ENCODE peak calls at places on chromosome 10, in nine cellular contexts. E, Z, W, P, G, J, B, V and Q are unnamed samples.

GRCh38 chr10:114648368-114648767 is 9.7 kb downstream of the ABLIM1 start:
- DNase-seq in E (no peak), Z (no peak), W (peak; percentile 27), P (no peak), G (peak; percentile 90), J (peak; percentile 86), B (no peak), V (no peak), Q (no peak)

GRCh38 chr10:24813866-24814265 is 90.2 kb upstream of the ARHGAP21 start:
- DNase-seq in E (no peak), Z (no peak), W (no peak), P (no peak), G (no peak), J (no peak), B (no peak), V (no peak), Q (no peak)

GRCh38 chr10:8416192-8416701 is 361.8 kb downstream of the GATA3 start:
- DNase-seq in E (no peak), Z (no peak), W (no peak), P (no peak), G (no peak), J (no peak), B (no peak), V (no peak), Q (no peak)

GRCh38 chr10:124455441-124455840 is 5.6 kb upstream of the NKX1-2 start:
- DNase-seq in E (no peak), Z (no peak), W (no peak), P (no peak), G (no peak), J (no peak), B (no peak), V (no peak), Q (no peak)

GRCh38 chr10:33524966-33525365 is 190.5 kb upstream of the NRP1 start:
- DNase-seq in E (no peak), Z (no peak), W (no peak), P (no peak), G (peak; percentile 51), J (no peak), B (no peak), V (no peak), Q (no peak)

GRCh38 chr10:4651404-4652037 is 174.5 kb upstream of the AKR1E2 start:
- DNase-seq in E (no peak), Z (no peak), W (no peak), P (no peak), G (peak; percentile 62), J (no peak), B (no peak), V (no peak), Q (no peak)

GRCh38 chr10:121437596-121437995 is 160.6 kb downstream of the FGFR2 start:
- DNase-seq in E (no peak), Z (no peak), W (no peak), P (no peak), G (no peak), J (no peak), B (no peak), V (peak; percentile 50), Q (no peak)

GRCh38 chr10:124461642-124462347 is at the start of gene LHPP:
- DNase-seq in E (no peak), Z (peak; percentile 77), W (peak; percentile 73), P (peak; percentile 47), G (peak; percentile 84), J (peak; percentile 85), B (peak; percentile 97), V (peak; percentile 82), Q (peak; percentile 71)

GRCh38 chr10:32413513-32413912 is 32.4 kb upstream of the CCDC7 start:
- DNase-seq in E (no peak), Z (no peak), W (no peak), P (no peak), G (peak; percentile 95), J (peak; percentile 49), B (no peak), V (no peak), Q (no peak)

GRCh38 chr10:72340510-72340895 is 14.2 kb downstream of the DNAJB12 start:
- DNase-seq in E (no peak), Z (peak; percentile 54), W (no peak), P (peak; percentile 39), G (peak; percentile 64), J (peak; percentile 53), B (peak; percentile 91), V (peak; percentile 75), Q (no peak)

GRCh38 chr10:132356621-132357195 is 24.7 kb downstream of the LRRC27 start:
- DNase-seq in E (no peak), Z (no peak), W (no peak), P (no peak), G (no peak), J (no peak), B (no peak), V (no peak), Q (no peak)

GRCh38 chr10:112687647-112688046 is 240.6 kb downstream of the VTI1A start:
- DNase-seq in E (no peak), Z (no peak), W (no peak), P (no peak), G (peak; percentile 67), J (no peak), B (no peak), V (no peak), Q (no peak)

GRCh38 chr10:86410542-86411124 is 44.0 kb upstream of the GRID1 start:
- DNase-seq in E (no peak), Z (no peak), W (no peak), P (no peak), G (peak; percentile 30), J (no peak), B (no peak), V (no peak), Q (no peak)

GRCh38 chr10:50447691-50448090 is 176.1 kb downstream of the SGMS1 start:
- DNase-seq in E (no peak), Z (no peak), W (no peak), P (no peak), G (no peak), J (no peak), B (no peak), V (no peak), Q (no peak)

GRCh38 chr10:96998329-96998888 is 166.3 kb downstream of the LCOR start:
- DNase-seq in E (no peak), Z (no peak), W (no peak), P (no peak), G (peak; percentile 51), J (peak; percentile 3), B (no peak), V (peak; percentile 64), Q (no peak)

GRCh38 chr10:23088609-23089008 is 6.8 kb upstream of the MSRB2 start:
- DNase-seq in E (no peak), Z (no peak), W (no peak), P (no peak), G (no peak), J (peak; percentile 21), B (no peak), V (no peak), Q (no peak)

DNA sequence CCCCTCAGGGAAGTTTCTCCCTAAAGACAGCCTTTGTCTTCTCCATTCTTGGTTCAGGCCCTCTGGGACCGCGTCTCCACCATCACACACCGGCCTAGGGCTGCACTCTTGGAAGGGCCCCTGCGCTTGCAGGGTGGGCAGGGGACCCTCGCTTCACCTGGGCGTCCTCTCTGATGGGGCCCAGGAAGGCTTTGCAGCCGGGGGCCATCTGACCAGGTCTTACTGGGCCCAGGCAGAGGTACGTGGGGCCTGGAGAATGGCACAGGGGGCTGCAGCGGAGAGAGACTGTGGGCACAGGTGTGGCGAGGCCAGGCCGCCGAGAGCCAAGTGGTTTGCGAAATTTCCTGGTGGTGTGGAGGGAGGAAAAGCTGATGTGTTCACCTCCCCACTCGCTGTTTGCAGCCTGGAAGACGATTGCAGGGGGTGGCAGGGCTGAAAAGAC is 44.4 kb downstream of the ALOX5 start:
- DNase-seq in E (no peak), Z (no peak), W (no peak), P (no peak), G (no peak), J (no peak), B (no peak), V (no peak), Q (no peak)
- H3K4me3 ChIP-seq in E (peak overlapping the region; percentile 74), Z (peak overlapping the region; percentile 68), W (peak overlapping the region; percentile 39), P (peak overlapping the region; percentile 72), G (no peak overlapping the region), J (peak overlapping the region; percentile 47), B (no peak overlapping the region), V (no peak overlapping the region), Q (no peak overlapping the region)

DNA sequence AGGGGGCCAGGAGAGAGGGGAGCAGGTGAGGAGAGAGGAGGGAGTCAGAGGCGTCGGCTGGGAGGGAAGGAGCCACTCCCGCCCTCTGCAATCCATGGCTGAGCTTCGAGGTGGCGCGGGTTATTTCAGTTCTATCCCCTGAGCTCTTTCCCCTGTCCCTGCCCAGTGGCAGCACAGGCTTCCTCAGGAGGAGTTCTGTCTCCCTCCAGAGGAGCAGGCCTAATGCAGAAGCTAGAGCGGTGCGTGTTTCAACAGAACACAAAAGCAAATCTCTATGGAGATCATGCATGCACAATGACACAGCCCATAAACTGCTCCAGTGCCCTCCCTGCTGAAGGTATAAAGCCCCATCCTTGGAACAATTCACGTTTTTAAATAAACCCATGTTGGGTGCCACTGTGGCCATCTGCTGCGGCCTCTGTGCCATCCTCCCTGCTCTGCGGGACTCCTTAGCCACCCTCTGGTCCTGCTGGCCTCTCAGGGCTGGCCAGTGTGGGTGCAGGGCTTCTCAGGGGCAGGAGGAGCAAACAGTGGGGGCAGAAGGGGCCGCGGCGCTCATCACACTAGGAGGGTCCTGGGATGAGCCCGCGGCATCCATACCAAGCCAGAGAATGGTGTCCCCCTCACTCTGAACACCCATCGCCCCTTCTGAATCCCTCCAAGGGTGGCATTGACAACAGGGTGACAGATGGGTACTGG is 192.6 kb upstream of the LYZL2 start:
- DNase-seq in E (no peak), Z (no peak), W (no peak), P (no peak), G (no peak), J (no peak), B (no peak), V (no peak), Q (no peak)
- H3K4me3 ChIP-seq in E (no peak overlapping the region), Z (no peak overlapping the region), W (no peak overlapping the region), P (no peak overlapping the region), G (no peak overlapping the region), J (no peak overlapping the region), B (no peak overlapping the region), V (no peak overlapping the region), Q (no peak overlapping the region)

DNA sequence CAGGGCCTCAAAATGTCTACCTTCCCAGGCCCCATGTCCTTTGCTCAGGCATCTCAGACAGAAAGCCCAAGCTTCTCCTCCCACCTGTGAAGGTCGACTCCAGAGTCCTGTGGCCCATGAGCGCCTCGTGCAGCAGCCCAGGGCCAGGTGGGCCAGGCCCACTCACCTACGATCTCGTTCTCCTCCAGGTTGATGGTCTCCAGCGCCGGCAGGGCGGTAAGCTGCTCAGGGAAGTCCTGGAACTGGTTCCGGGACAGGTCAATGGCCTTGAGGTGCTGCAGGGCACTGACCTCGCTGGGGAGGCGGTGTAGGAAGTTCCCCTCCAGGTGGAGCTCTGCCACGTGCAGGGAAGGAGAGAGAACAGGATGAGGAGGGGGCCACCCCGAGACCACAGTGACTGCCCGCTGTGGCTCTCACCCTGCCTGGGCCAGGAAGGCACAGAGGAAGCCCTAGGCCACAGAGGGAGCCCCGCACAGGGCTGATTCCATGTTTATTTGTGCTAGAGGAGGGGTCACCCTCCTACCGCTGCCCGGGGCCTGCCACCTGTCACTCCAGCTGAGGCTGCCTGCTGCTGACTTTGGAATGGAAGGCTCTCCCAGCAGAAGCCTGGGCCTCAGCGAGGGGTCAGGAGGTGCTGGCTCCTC is 40.0 kb upstream of the NPFFR1 start:
- DNase-seq in E (no peak), Z (no peak), W (no peak), P (no peak), G (no peak), J (no peak), B (no peak), V (no peak), Q (no peak)
- H3K4me3 ChIP-seq in E (no peak overlapping the region), Z (no peak overlapping the region), W (no peak overlapping the region), P (no peak overlapping the region), G (no peak overlapping the region), J (no peak overlapping the region), B (peak overlapping the region; percentile 13), V (no peak overlapping the region), Q (no peak overlapping the region)

GRCh38 chr10:75538144-75538543 is 106.7 kb downstream of the LRMDA start:
- DNase-seq in E (peak; percentile 55), Z (no peak), W (no peak), P (no peak), G (no peak), J (no peak), B (no peak), V (no peak), Q (no peak)
- H3K4me3 ChIP-seq in E (no peak overlapping the region), Z (no peak overlapping the region), W (no peak overlapping the region), P (no peak overlapping the region), G (no peak overlapping the region), J (no peak overlapping the region), B (no peak overlapping the region), V (no peak overlapping the region), Q (no peak overlapping the region)